ENCODE peak calls at places on chromosomes 4 and X, in four cellular contexts. J, G, O and F are unnamed samples.
A peak's percentile ranks its signal among the peaks of the same experiment; 100 is the strongest.

GRCh38 chr4:18388029-18388428 is 366.5 kb upstream of the LCORL start:
- DNase-seq in G (no peak), J (no peak), O (no peak), F (no peak)

GRCh38 chr4:56575820-56576429 is 70.3 kb downstream of the ARL9 start:
- DNase-seq in O (peak; percentile 36), G (peak; percentile 63), J (peak; percentile 66), F (no peak)

GRCh38 chrX:40543661-40544328 is 37.0 kb upstream of the ATP6AP2 start:
- DNase-seq in O (peak; percentile 33), J (peak; percentile 46), G (peak; percentile 71), F (no peak)

GRCh38 chrX:24153175-24153795 is 3.8 kb downstream of the ZFX start:
- DNase-seq in J (peak; percentile 55), O (no peak), G (no peak), F (no peak)

GRCh38 chr4:3433138-3433869 is 8.5 kb upstream of the HGFAC start:
- DNase-seq in J (no peak), G (no peak), O (no peak), F (no peak)

GRCh38 chr4:40583850-40584439 is 45.7 kb downstream of the RBM47 start:
- DNase-seq in O (no peak), G (no peak), J (no peak), F (no peak)

GRCh38 chr4:182975806-182976205 is 58.6 kb upstream of the DCTD start:
- DNase-seq in G (peak; percentile 90), O (peak; percentile 50), J (peak; percentile 92), F (no peak)

GRCh38 chr4:124061413-124061812 is 651.1 kb downstream of the ANKRD50 start:
- DNase-seq in O (no peak), J (peak; percentile 39), G (peak; percentile 44), F (no peak)

GRCh38 chr4:105715692-105716278 is 7.2 kb downstream of the GSTCD start:
- DNase-seq in O (peak; percentile 13), J (peak; percentile 67), G (peak; percentile 45), F (no peak)

DNA sequence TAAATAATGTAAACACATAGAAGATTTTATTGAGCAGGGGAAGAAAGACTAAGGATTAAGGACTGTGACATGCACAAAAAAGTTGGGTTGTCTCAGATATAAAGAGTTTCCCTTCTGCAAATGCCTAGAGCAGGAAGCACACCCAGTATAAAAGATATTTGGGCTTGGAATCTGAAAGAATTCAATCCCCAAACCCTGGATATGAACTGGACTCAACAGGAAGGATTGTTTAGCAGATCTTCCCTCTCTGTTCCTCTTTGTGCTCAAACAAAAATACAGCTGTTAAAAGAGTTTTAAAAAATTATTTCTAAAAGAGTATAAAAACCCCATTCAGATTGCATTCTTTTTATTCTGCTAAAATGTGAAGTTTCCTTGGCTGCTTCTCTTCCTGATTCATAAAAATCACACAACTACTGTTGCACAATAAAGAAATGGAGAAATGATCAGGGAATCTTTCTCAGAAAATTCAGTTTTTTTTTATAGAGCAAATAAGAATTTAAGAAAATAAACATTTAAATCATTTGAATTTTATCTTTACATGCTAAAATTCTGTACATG is 71.4 kb downstream of the PDLIM5 start:
- DNase-seq in O (no peak), J (peak; percentile 62), G (no peak), F (no peak)
- H3K27ac ChIP-seq in O (peak overlapping the region; percentile 63), J (peak overlapping the region; percentile 24), G (no peak overlapping the region), F (no peak overlapping the region)

GRCh38 chr4:15410750-15411149 is 17.1 kb upstream of the C1QTNF7 start:
- DNase-seq in G (no peak), J (no peak), O (no peak), F (peak; percentile 23)
- H3K4me3 ChIP-seq in G (no peak overlapping the region), J (no peak overlapping the region), O (no peak overlapping the region), F (no peak overlapping the region)

GRCh38 chrX:74259879-74260491 is 44.0 kb upstream of the ZCCHC13 start:
- DNase-seq in J (no peak), O (no peak), G (no peak), F (no peak)
- H3K9ac ChIP-seq in J (no peak overlapping the region), O (no peak overlapping the region), G (no peak overlapping the region), F (no peak overlapping the region)

GRCh38 chr4:61374612-61374920 is 174.4 kb downstream of the ADGRL3 start:
- DNase-seq in O (no peak), G (peak; percentile 0), J (no peak), F (no peak)
- H3K27ac ChIP-seq in O (no peak overlapping the region), G (no peak overlapping the region), J (no peak overlapping the region), F (no peak overlapping the region)

GRCh38 chr4:107896158-107896645 is 35.1 kb upstream of the CYP2U1 start:
- DNase-seq in O (peak; percentile 92), G (peak; percentile 97), J (peak; percentile 91), F (no peak)
- H3K4me3 ChIP-seq in O (peak overlapping the region; percentile 36), G (no peak overlapping the region), J (peak overlapping the region; percentile 44), F (no peak overlapping the region)

GRCh38 chr4:159267940-159268327 is 165.1 kb downstream of the RAPGEF2 start:
- DNase-seq in O (no peak), G (no peak), J (peak; percentile 50), F (no peak)
- H3K9ac ChIP-seq in O (no peak overlapping the region), G (peak overlapping the region; percentile 64), J (peak overlapping the region; percentile 73), F (no peak overlapping the region)